ENCODE peak calls at places on chromosome 7, in four cellular contexts. G is K562, K is IMR-90, O is GM12878. A is an unnamed sample.

GRCh38 chr7:98870807-98871491 is 1.1 kb upstream of the TMEM130 start:
- DNase-seq in O (no peak), G (no peak), K (no peak), A (no peak)

GRCh38 chr7:19410096-19410495 is 264.9 kb upstream of the FERD3L start:
- DNase-seq in O (no peak), K (peak), G (no peak), A (no peak)

GRCh38 chr7:85191383-85191782 is 4.5 kb upstream of the SEMA3D start:
- DNase-seq in O (no peak), G (no peak), K (peak), A (peak)

GRCh38 chr7:132393789-132394261 is 182.4 kb downstream of the PLXNA4 start:
- DNase-seq in O (no peak), G (no peak), K (no peak), A (no peak)

GRCh38 chr7:116139807-116140206 is 70.5 kb upstream of the TES start:
- DNase-seq in O (no peak), K (peak), G (no peak), A (no peak)

GRCh38 chr7:128869944-128870285 is 7.3 kb downstream of the ATP6V1F start:
- DNase-seq in G (no peak), O (no peak), K (no peak), A (no peak)

GRCh38 chr7:28573751-28574295 is 161.5 kb downstream of the CREB5 start:
- DNase-seq in K (peak), O (no peak), G (no peak), A (no peak)

GRCh38 chr7:138029941-138030340 is 28.1 kb upstream of the CREB3L2 start:
- DNase-seq in G (no peak), K (no peak), O (no peak), A (no peak)

GRCh38 chr7:47597379-47597778 is 15.5 kb upstream of the TNS3 start:
- DNase-seq in K (no peak), O (no peak), G (no peak), A (no peak)

GRCh38 chr7:84876036-84876821 is 310.6 kb downstream of the SEMA3D start:
- DNase-seq in O (no peak), K (no peak), G (no peak), A (no peak)

GRCh38 chr7:5423272-5423843 is at the start of gene TNRC18:
- DNase-seq in K (no peak), G (peak), O (no peak), A (peak)

GRCh38 chr7:5426226-5426475 is 2.5 kb upstream of the TNRC18 start:
- DNase-seq in G (no peak), O (no peak), K (peak), A (no peak)

GRCh38 chr7:5424689-5425506 is 1.3 kb upstream of the TNRC18 start:
- DNase-seq in K (peak), G (peak), O (no peak), A (no peak)

GRCh38 chr7:5423844-5424688 is 432 bp upstream of the TNRC18 start:
- DNase-seq in K (peak), O (no peak), G (peak), A (peak)

DNA sequence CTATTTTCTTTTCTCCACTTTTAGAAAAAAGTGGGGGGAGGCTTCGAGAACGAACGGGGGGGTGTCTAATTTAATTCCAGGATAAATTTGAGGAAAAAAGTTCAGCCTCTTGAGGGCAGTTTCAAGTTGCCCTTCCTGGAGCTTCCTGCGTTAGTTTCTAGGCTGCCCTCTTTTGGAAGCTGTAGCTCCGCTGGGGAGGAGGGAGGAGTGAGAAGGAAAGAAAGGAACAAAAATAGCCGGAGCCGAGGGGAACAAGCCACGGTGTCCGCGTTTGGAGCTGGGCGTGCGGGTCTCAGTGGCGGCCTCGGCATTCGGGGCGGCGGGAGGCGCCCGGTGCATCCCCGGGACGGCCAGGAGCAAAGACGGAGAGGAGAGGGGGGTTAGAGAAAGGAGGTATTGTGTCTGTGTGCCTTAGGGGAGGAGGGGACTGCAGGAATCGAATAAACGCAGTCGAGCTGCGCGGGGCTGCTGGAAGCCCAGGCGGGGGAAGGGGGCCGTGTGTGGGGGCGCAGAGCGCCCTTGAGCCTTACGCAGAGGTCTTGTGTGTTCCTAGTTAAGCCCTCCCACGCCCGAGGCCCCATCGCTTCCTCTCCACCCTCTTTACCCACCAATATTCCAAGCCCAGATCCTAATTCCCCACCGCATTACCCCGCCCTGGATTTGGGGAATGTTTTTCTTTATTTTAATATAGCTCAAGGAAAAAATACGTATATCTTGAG is 2.0 kb upstream of the TNRC18 start:
- DNase-seq in O (no peak), K (peak), G (peak), A (peak)
- TF ChIP-seq POLR2A in O (no peak), K (no peak), G (peak), A (peak)

DNA sequence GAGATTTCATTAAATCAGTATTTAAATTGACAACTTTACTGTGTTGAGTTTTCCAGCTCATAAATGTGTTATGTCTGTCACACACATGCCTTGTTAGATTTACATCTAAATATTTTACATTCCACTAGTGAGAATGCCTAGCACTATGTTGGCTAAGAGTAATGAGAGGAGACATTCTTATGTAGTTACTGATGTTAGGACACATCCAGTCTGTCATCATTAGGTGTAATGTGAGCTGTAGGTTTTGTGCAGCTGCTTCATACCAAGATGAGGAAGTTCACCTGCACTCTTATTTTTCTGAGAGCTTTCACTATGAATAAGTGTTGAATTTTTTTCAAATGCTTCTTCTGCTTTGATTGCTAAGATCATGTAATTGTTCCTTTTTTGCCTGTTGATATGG is 218.0 kb upstream of the IGFBP3 start:
- DNase-seq in K (peak), G (no peak), O (peak), A (peak)
- TF ChIP-seq ELK1 in K (no peak), G (no peak), O (no peak), A (no peak)

DNA sequence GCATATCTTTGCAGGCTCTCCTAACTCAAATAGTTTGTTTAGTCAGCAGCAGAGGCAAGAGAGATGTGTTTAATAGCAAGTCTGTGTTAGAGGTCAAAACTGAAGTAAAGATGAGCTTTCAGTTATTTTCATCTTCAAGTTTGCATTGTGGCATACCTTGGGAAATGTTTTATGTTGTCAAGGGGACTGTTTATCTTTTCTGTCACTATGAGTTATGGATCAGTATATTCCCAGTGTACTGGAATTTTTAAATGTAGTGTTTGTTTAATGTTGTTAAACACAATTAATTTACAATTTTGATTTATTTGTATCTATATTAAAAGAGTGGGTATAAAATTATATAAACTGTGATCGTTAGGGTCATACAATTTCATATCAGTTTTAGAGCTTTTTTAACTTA is 169.7 kb upstream of the PPP1R3A start:
- DNase-seq in O (no peak), K (no peak), G (no peak), A (no peak)
- H3K4me3 ChIP-seq in O (no peak), K (no peak), G (no peak), A (no peak)

DNA sequence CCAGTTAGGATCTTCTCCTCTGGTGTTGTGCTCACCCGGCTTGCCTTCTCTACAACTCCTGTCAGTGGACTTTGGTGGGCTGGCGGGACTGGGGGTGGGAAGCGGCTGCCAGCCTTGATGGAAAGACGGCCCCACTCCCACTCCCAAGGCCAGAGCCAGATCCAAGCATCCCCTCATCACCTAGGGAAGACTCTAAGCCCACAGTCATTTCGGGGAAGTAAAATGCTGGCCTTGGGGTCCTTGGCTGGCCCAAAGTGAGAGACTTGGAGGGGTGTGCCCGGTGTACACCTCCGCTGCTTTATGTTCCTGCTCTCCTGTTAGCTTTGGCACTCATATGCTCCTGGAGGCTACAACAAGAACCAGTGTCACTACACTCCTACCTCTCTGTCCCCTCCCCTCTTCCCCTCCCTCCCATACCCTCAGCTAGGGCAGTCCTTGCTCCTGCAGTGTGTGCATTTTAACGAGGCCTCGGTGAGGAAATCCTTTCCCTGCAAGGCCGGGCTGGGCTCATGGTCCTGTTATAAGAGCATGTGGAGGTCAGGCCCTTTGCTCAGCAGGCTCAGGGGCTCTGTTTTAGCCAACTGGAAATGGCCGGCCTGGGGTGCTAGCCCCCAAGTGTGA is 995 bp upstream of the HOXA10 start:
- DNase-seq in K (no peak), O (no peak), G (no peak), A (no peak)
- TF ChIP-seq POLR2A in K (no peak), O (no peak), G (no peak), A (no peak)

DNA sequence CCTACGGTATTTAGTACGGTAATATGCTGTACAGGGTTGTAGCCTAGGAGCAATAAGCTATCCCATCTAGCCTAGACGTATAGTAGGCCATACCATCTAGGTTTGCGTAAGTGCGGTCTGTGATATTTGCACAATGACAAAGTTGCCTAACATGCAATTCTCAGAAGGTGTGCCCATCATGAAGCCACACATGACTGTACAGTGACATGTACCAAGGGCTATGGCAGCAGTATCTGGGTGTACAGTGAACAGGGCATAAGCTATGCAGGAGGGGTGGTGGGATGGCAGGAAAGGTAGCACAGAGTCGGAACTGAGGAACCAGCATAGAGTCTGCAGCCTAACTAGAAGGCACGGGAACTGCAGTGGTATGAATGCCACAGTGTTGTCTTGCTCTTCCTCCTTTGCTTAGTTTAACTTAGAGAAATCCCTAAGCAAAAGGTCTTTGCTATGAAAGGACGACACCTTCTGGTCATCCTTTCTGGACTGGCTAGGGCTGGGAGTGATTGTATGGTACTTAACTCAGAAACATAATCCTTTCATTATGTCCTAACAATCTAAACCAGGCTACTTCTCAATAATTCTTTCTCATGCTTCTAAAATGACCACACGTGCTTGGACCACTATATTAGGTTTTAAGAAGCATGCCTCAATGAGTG is 93.5 kb downstream of the DYNC1I1 start:
- DNase-seq in K (peak), O (no peak), G (no peak), A (no peak)
- TF ChIP-seq ELK1 in K (no peak), O (no peak), G (no peak), A (no peak)

GRCh38 chr7:20651960-20652544 is 36.6 kb downstream of the ABCB5 start:
- DNase-seq in K (no peak), G (no peak), O (no peak), A (peak)

GRCh38 chr7:20653636-20654035 is 38.2 kb downstream of the ABCB5 start:
- DNase-seq in K (no peak), G (no peak), O (no peak), A (no peak)

GRCh38 chr7:20650782-20651181 is 35.3 kb downstream of the ABCB5 start:
- DNase-seq in O (no peak), G (no peak), K (no peak), A (no peak)

GRCh38 chr7:20647051-20647450 is 31.6 kb downstream of the ABCB5 start:
- DNase-seq in G (no peak), O (no peak), K (no peak), A (no peak)

DNA sequence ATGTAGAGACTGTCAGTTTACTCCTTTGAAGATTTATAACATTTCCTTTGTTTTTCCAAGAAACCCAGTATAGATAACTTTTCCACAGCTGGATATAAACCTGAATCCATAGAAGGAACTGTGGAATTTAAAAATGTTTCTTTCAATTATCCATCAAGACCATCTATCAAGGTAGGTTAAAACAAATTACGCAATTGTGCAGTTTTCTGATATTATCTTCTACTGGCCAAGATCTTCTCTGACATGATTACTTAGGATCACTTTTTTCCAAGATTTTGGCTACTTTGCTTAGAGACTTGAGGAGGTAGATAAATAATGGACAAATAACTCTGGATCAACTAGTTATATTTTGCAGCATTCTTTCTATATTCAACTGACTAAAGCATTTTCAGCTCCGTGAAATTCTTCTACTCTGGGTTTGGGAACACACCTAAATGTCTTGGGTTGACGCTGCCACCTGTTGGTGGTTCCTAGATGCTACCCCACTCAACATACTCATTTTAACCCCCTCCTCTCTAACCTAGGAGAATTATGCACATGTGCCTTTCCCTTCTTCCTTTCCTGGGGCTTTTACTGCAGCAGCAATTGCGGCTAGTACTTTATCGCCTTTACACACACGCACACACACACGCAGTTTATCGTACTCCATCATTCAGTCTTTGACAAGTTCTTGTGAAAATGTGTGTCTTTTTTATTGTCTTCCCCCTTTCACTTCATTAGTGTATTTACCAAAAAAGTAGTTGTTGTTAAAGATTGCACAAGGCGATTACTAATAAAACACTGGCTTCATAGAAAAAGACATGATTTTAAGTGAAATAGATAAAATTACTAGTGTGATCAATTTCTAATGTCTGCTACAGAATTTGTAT is 32.7 kb downstream of the ABCB5 start:
- DNase-seq in K (no peak), G (peak), O (no peak), A (peak)
- H3K4me3 ChIP-seq in K (no peak), G (no peak), O (no peak), A (no peak)

GRCh38 chr7:7968544-7969305 is at the start of gene GLCCI1:
- DNase-seq in O (peak), K (peak), G (peak), A (peak)
- TF ChIP-seq POLR2A in O (peak), K (peak), G (peak), A (peak)

A was measured in A549.